ENCODE peak calls at places on chromosomes 12 and 14, in seven cellular contexts. E is BJ, J is endothelial cell, B is fibroblast of the conjunctiva, V is SIG-M5, Q is left ventricle myocardium inferior, H is stromal cell of bone marrow. S is an unnamed sample.

GRCh38 chr12:24902521-24903304 is 46.2 kb downstream of the BCAT1 start:
- DNase-seq in E (no peak), J (peak), B (no peak), V (no peak), Q (peak), H (no peak), S (no peak)

GRCh38 chr14:100902792-100903191 is 730 bp downstream of the RTL1 start:
- DNase-seq in E (no peak), J (no peak), B (no peak), V (no peak), Q (no peak), H (no peak), S (no peak)

GRCh38 chr12:93419388-93420034 is 22.2 kb downstream of the UBE2N start:
- DNase-seq in E (peak), J (no peak), B (peak), V (peak), Q (no peak), H (peak), S (peak)

GRCh38 chr12:13154027-13154538 is 42.4 kb upstream of the EMP1 start:
- DNase-seq in E (no peak), J (no peak), B (no peak), V (no peak), Q (no peak), H (peak), S (no peak)

GRCh38 chr12:43210437-43211197 is 341.4 kb downstream of the ADAMTS20 start:
- DNase-seq in E (no peak), J (no peak), B (no peak), V (peak), Q (no peak), H (peak), S (peak)

GRCh38 chr12:57088442-57089258 is at the start of gene NAB2:
- DNase-seq in E (peak), J (peak), B (peak), V (peak), Q (peak), H (peak), S (peak)

GRCh38 chr14:66381765-66382164 is 104.4 kb upstream of the CCDC196 start:
- DNase-seq in E (no peak), J (no peak), B (no peak), V (no peak), Q (no peak), H (no peak), S (no peak)

GRCh38 chr12:26109343-26109841 is 15.4 kb downstream of the BHLHE41 start:
- DNase-seq in E (no peak), J (no peak), B (no peak), V (no peak), Q (peak), H (no peak), S (no peak)

GRCh38 chr12:5295151-5295550 is 136.8 kb upstream of the NTF3 start:
- DNase-seq in E (no peak), J (no peak), B (no peak), V (no peak), Q (no peak), H (no peak), S (no peak)

GRCh38 chr14:33704486-33704885 is 246.4 kb downstream of the EGLN3 start:
- DNase-seq in E (no peak), J (no peak), B (no peak), V (no peak), Q (no peak), H (no peak), S (no peak)

GRCh38 chr12:94304566-94305061 is 155.1 kb downstream of the CEP83 start:
- DNase-seq in E (peak), J (no peak), B (no peak), V (no peak), Q (no peak), H (no peak), S (peak)

GRCh38 chr12:70317781-70318180 is 48.3 kb upstream of the KCNMB4 start:
- DNase-seq in E (no peak), J (no peak), B (no peak), V (peak), Q (no peak), H (no peak), S (peak)

GRCh38 chr12:129659927-129660326 is 243.9 kb downstream of the TMEM132D start:
- DNase-seq in E (no peak), J (no peak), B (peak), V (no peak), Q (no peak), H (peak), S (peak)